ENCODE peak calls at places on chromosome 21, in five cellular contexts. N is fibroblast of pulmonary artery, X is stomach, Q is ovary, J is spleen. I is an unnamed sample.

GRCh38 chr21:25689226-25689625 is 45.5 kb downstream of the ATP5PF start:
- DNase-seq in J (no peak), X (no peak), N (peak; percentile 2), Q (no peak), I (no peak)

GRCh38 chr21:40176732-40177131 is 309.5 kb downstream of the PCP4 start:
- DNase-seq in Q (no peak), N (no peak), X (no peak), J (no peak), I (no peak)

GRCh38 chr21:27480841-27481261 is 514.0 kb upstream of the ADAMTS5 start:
- DNase-seq in X (no peak), J (no peak), N (peak; percentile 51), Q (no peak), I (peak; percentile 40)

GRCh38 chr21:37642493-37642892 is 273.8 kb downstream of the KCNJ6 start:
- DNase-seq in X (no peak), Q (no peak), J (no peak), N (no peak), I (no peak)

GRCh38 chr21:22575165-22575584 is 1577.0 kb downstream of the NCAM2 start:
- DNase-seq in Q (no peak), X (no peak), N (peak; percentile 0), J (no peak), I (no peak)

GRCh38 chr21:43719748-43720538 is 1.0 kb downstream of the PDXK start:
- DNase-seq in J (peak; percentile 91), N (no peak), X (peak; percentile 39), Q (peak; percentile 63), I (no peak)

GRCh38 chr21:17159697-17160096 is 353.1 kb upstream of the CXADR start:
- DNase-seq in X (no peak), J (no peak), Q (no peak), N (no peak), I (no peak)

GRCh38 chr21:29166853-29167252 is 36.4 kb downstream of the MAP3K7CL start:
- DNase-seq in Q (no peak), J (no peak), X (no peak), N (no peak), I (no peak)

GRCh38 chr21:37658994-37659458 is 257.2 kb downstream of the KCNJ6 start:
- DNase-seq in Q (peak; percentile 42), X (no peak), N (peak; percentile 77), J (no peak), I (peak; percentile 49)

GRCh38 chr21:29080454-29080930 is 7.0 kb upstream of the CCT8 start:
- DNase-seq in X (no peak), N (no peak), Q (no peak), J (peak; percentile 76), I (no peak)

GRCh38 chr21:16634522-16634914 is 878.3 kb upstream of the CXADR start:
- DNase-seq in N (no peak), X (no peak), J (no peak), Q (no peak), I (no peak)

GRCh38 chr21:38478782-38479181 is 19.5 kb downstream of the ERG start:
- DNase-seq in J (no peak), Q (no peak), X (no peak), N (peak; percentile 86), I (no peak)

GRCh38 chr21:39087238-39087975 is 95.8 kb downstream of the PSMG1 start:
- DNase-seq in N (no peak), X (no peak), Q (no peak), J (no peak), I (no peak)

GRCh38 chr21:36926989-36927695 is 39.3 kb downstream of the HLCS start:
- DNase-seq in J (no peak), Q (no peak), X (no peak), N (no peak), I (no peak)

GRCh38 chr21:41509733-41510132 is 1.8 kb upstream of the TMPRSS2 start:
- DNase-seq in N (no peak), Q (no peak), X (no peak), J (no peak), I (no peak)
- H3K4me3 ChIP-seq in N (no peak overlapping the region), Q (no peak overlapping the region), X (no peak overlapping the region), J (no peak overlapping the region), I (no peak overlapping the region)

GRCh38 chr21:45289655-45290515 is 2.2 kb upstream of the POFUT2 start:
- DNase-seq in N (peak; percentile 50), Q (peak; percentile 42), X (peak; percentile 18), J (no peak), I (no peak)
- TF ChIP-seq CTCF in N (peak; percentile 40), Q (no peak), X (no peak), J (no peak), I (peak; percentile 56)

GRCh38 chr21:33975548-33976081 is 60.0 kb upstream of the ATP5PO start:
- DNase-seq in N (no peak), Q (no peak), J (no peak), X (no peak), I (no peak)

GRCh38 chr21:33976082-33976979 is 60.7 kb upstream of the ATP5PO start:
- DNase-seq in Q (no peak), N (peak; percentile 87), J (no peak), X (no peak), I (peak; percentile 93)

GRCh38 chr21:33978585-33978984 is 63.0 kb upstream of the ATP5PO start:
- DNase-seq in Q (no peak), N (no peak), X (no peak), J (no peak), I (no peak)

GRCh38 chr21:33977721-33978369 is 62.2 kb upstream of the ATP5PO start:
- DNase-seq in Q (no peak), N (no peak), X (no peak), J (no peak), I (no peak)

DNA sequence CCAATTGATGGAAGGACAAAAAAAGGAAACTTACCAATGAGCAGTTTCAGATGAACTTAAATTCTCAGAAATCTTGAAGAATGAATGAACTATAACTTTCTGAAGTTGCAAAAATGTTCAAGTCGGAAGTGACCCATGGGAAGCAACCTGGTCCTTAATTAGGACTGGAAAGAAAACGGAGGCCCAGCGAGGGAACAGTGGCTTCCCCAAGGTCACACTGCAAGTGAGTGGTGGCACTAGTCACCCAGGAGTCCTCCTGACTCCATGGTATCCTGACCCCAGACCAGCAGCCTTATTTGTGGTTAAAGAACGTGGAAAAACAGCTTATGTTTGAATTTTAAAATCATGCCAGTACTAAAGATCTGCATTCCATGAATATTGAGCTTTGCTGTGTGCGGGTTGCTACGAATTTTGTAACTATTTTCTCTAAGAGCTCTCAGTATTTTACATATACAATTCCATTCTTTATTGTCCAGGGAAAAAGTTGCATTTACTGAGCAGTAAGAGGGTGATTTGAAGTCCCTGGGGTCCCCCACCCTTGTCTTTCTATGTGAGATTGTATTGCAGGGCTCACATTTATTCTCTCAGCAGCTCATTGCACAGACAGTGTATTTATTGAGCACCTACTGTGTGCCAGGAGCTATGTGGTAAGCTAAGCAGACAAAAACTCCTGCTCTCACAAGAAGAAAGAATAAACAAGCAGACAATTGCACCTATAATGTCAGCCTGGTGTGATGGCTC is 61.5 kb upstream of the ATP5PO start:
- DNase-seq in J (no peak), N (no peak), Q (no peak), X (no peak), I (no peak)
- H3K4me3 ChIP-seq in J (no peak overlapping the region), N (no peak overlapping the region), Q (no peak overlapping the region), X (no peak overlapping the region), I (no peak overlapping the region)

DNA sequence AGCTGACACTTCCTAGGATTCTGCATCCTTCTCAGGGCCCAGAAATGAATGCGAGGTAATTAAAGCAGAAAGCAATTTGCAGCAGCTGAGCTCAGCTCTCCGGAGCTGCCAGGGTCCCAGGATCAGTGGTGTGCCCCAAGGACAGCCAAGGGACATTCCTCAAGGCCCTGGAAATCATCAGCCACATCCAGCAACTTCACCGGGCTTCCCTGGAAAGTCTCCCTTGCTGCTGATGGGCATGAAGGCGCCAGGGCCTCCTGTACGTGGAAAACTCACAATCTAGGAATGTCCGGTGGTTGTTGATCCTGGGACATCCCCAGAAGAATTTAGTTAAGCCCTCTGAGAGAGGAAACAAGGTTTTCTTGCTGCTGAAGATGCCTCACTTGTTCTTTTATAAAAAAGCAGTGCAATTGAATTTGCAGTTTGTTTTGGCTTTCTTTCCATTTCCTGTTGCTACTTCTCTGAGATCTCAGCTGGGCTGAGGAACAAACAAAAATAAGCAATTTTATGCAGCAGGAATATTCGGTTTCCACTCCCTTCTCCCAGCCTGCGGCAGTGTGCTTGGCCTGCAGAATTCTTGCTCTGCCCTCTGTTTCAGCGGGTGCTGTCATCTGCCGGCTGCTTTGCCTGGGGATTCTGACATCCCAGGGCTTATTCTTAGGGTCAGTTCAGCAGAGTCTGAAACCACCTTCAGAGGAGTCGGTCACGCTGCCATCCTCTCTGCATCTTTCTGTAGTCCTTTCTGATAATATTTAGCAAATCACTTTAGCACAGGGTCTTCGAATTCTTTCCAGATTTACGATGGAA is 85.9 kb downstream of the TCP10L start:
- DNase-seq in J (no peak), Q (no peak), X (no peak), N (peak; percentile 83), I (peak; percentile 54)
- TF ChIP-seq CTCF in J (no peak), Q (no peak), X (no peak), N (peak; percentile 25), I (peak; percentile 3)

DNA sequence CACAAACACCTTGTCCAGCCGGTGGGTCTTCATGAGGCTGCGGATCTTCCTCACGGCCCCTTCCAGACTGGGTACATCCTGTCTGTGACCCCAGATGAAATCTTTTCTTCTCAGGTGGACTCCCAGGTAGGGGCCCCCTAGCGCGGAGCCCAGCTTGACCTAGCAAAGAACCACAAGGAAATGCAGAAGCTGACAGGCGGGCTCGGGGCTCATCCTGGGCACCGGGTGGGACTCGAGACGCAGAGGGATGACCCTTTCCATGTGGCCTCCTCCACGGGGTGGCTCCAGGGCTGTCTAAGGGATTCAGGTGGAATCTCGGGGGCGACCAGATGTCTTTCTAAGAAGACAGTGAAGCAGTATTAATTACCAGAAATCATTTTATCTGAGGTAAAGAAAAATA is 17.8 kb downstream of the POFUT2 start:
- DNase-seq in J (peak; percentile 28), Q (peak; percentile 18), N (no peak), X (peak; percentile 11), I (no peak)
- H3K4me3 ChIP-seq in J (no peak overlapping the region), Q (no peak overlapping the region), N (no peak overlapping the region), X (no peak overlapping the region), I (no peak overlapping the region)

GRCh38 chr21:33078907-33079582 is 9.1 kb downstream of the OLIG1 start:
- DNase-seq in N (peak; percentile 14), Q (no peak), J (no peak), X (no peak), I (peak; percentile 26)
- TF ChIP-seq CTCF in N (no peak), Q (no peak), J (no peak), X (no peak), I (no peak)

I was measured in astrocyte of the cerebellum.